ENCODE peak calls at places on chromosomes 2 and 18, in eight cellular contexts. One of them, this sample, is unnamed.

GRCh38 chr2:218217366-218218309 is 649 bp downstream of the ARPC2 start:
- DNase-seq in kidney: peak; percentile 89
- DNase-seq in K562: peak; percentile 36
- DNase-seq in SK-N-SH: peak; percentile 11
- DNase-seq in DND-41: peak; percentile 58
- DNase-seq in fibroblast of lung: no peak
- DNase-seq in astrocyte: no peak
- DNase-seq in neural progenitor cell: peak; percentile 60
- DNase-seq in this sample: no peak

GRCh38 chr2:137262600-137262999 is 497.3 kb downstream of the THSD7B start:
- DNase-seq in kidney: no peak
- DNase-seq in K562: no peak
- DNase-seq in SK-N-SH: no peak
- DNase-seq in DND-41: no peak
- DNase-seq in fibroblast of lung: no peak
- DNase-seq in astrocyte: no peak
- DNase-seq in neural progenitor cell: peak; percentile 35
- DNase-seq in this sample: no peak

GRCh38 chr2:221097568-221097915 is 474.6 kb downstream of the EPHA4 start:
- DNase-seq in kidney: no peak
- DNase-seq in K562: no peak
- DNase-seq in SK-N-SH: no peak
- DNase-seq in DND-41: no peak
- DNase-seq in fibroblast of lung: peak; percentile 62
- DNase-seq in astrocyte: peak; percentile 94
- DNase-seq in neural progenitor cell: no peak
- DNase-seq in this sample: no peak

GRCh38 chr2:10654069-10654468 is 35.7 kb downstream of the NOL10 start:
- DNase-seq in kidney: no peak
- DNase-seq in K562: no peak
- DNase-seq in SK-N-SH: no peak
- DNase-seq in DND-41: no peak
- DNase-seq in fibroblast of lung: peak; percentile 19
- DNase-seq in astrocyte: peak; percentile 71
- DNase-seq in neural progenitor cell: no peak
- DNase-seq in this sample: peak; percentile 59

GRCh38 chr2:115165529-115166109 is 723.2 kb downstream of the DPP10 start:
- DNase-seq in kidney: no peak
- DNase-seq in K562: peak; percentile 28
- DNase-seq in SK-N-SH: peak; percentile 34
- DNase-seq in DND-41: peak; percentile 5
- DNase-seq in fibroblast of lung: peak; percentile 41
- DNase-seq in astrocyte: peak; percentile 0
- DNase-seq in neural progenitor cell: peak; percentile 61
- DNase-seq in this sample: no peak

GRCh38 chr2:207148025-207148424 is 17.7 kb downstream of the KLF7 start:
- DNase-seq in kidney: no peak
- DNase-seq in K562: no peak
- DNase-seq in SK-N-SH: no peak
- DNase-seq in DND-41: no peak
- DNase-seq in fibroblast of lung: peak; percentile 54
- DNase-seq in astrocyte: peak; percentile 85
- DNase-seq in neural progenitor cell: no peak
- DNase-seq in this sample: peak; percentile 36

GRCh38 chr18:23982154-23983071 is 32.1 kb upstream of the TTC39C start:
- DNase-seq in kidney: peak; percentile 79
- DNase-seq in K562: no peak
- DNase-seq in SK-N-SH: peak; percentile 48
- DNase-seq in DND-41: no peak
- DNase-seq in fibroblast of lung: peak; percentile 76
- DNase-seq in astrocyte: peak; percentile 73
- DNase-seq in neural progenitor cell: peak; percentile 30
- DNase-seq in this sample: no peak

GRCh38 chr2:238900511-238900910 is 52.6 kb downstream of the TWIST2 start:
- DNase-seq in kidney: no peak
- DNase-seq in K562: no peak
- DNase-seq in SK-N-SH: no peak
- DNase-seq in DND-41: no peak
- DNase-seq in fibroblast of lung: no peak
- DNase-seq in astrocyte: no peak
- DNase-seq in neural progenitor cell: peak; percentile 52
- DNase-seq in this sample: no peak

GRCh38 chr2:178298785-178299212 is 104.5 kb downstream of the OSBPL6 start:
- DNase-seq in kidney: no peak
- DNase-seq in K562: no peak
- DNase-seq in SK-N-SH: no peak
- DNase-seq in DND-41: no peak
- DNase-seq in fibroblast of lung: peak; percentile 24
- DNase-seq in astrocyte: peak; percentile 45
- DNase-seq in neural progenitor cell: no peak
- DNase-seq in this sample: no peak

GRCh38 chr2:152421521-152422367 is 86.8 kb downstream of the FMNL2 start:
- DNase-seq in kidney: no peak
- DNase-seq in K562: peak; percentile 24
- DNase-seq in SK-N-SH: peak; percentile 41
- DNase-seq in DND-41: no peak
- DNase-seq in fibroblast of lung: peak; percentile 96
- DNase-seq in astrocyte: peak; percentile 99
- DNase-seq in neural progenitor cell: no peak
- DNase-seq in this sample: peak; percentile 88

GRCh38 chr18:34223164-34223892 is 1.4 kb downstream of the NOL4 start:
- DNase-seq in kidney: peak; percentile 74
- DNase-seq in K562: peak; percentile 1
- DNase-seq in SK-N-SH: peak; percentile 57
- DNase-seq in DND-41: no peak
- DNase-seq in fibroblast of lung: no peak
- DNase-seq in astrocyte: peak; percentile 2
- DNase-seq in neural progenitor cell: peak; percentile 65
- DNase-seq in this sample: no peak

GRCh38 chr2:45748239-45748638 is 96.8 kb downstream of the PRKCE start:
- DNase-seq in kidney: no peak
- DNase-seq in K562: no peak
- DNase-seq in SK-N-SH: peak; percentile 51
- DNase-seq in DND-41: no peak
- DNase-seq in fibroblast of lung: no peak
- DNase-seq in astrocyte: peak; percentile 13
- DNase-seq in neural progenitor cell: no peak
- DNase-seq in this sample: no peak

GRCh38 chr2:27708257-27708654 is 44.6 kb downstream of the SLC4A1AP start:
- DNase-seq in kidney: no peak
- DNase-seq in K562: no peak
- DNase-seq in SK-N-SH: no peak
- DNase-seq in DND-41: no peak
- DNase-seq in fibroblast of lung: no peak
- DNase-seq in astrocyte: no peak
- DNase-seq in neural progenitor cell: no peak
- DNase-seq in this sample: no peak

GRCh38 chr2:51734115-51734514 is 702.2 kb upstream of the NRXN1 start:
- DNase-seq in kidney: no peak
- DNase-seq in K562: no peak
- DNase-seq in SK-N-SH: no peak
- DNase-seq in DND-41: no peak
- DNase-seq in fibroblast of lung: peak; percentile 78
- DNase-seq in astrocyte: peak; percentile 12
- DNase-seq in neural progenitor cell: no peak
- DNase-seq in this sample: no peak

GRCh38 chr2:30770791-30771190 is 36.5 kb downstream of the CAPN13 start:
- DNase-seq in kidney: no peak
- DNase-seq in K562: no peak
- DNase-seq in SK-N-SH: peak; percentile 39
- DNase-seq in DND-41: no peak
- DNase-seq in fibroblast of lung: no peak
- DNase-seq in astrocyte: no peak
- DNase-seq in neural progenitor cell: no peak
- DNase-seq in this sample: no peak

GRCh38 chr2:240797914-240798313 is 22.1 kb downstream of the KIF1A start:
- DNase-seq in kidney: peak; percentile 44
- DNase-seq in K562: no peak
- DNase-seq in SK-N-SH: no peak
- DNase-seq in DND-41: no peak
- DNase-seq in fibroblast of lung: no peak
- DNase-seq in astrocyte: no peak
- DNase-seq in neural progenitor cell: no peak
- DNase-seq in this sample: no peak

GRCh38 chr2:121611730-121612705 is 37.2 kb downstream of the CLASP1 start:
- DNase-seq in kidney: no peak
- DNase-seq in K562: peak; percentile 53
- DNase-seq in SK-N-SH: no peak
- DNase-seq in DND-41: no peak
- DNase-seq in fibroblast of lung: no peak
- DNase-seq in astrocyte: no peak
- DNase-seq in neural progenitor cell: no peak
- DNase-seq in this sample: no peak

GRCh38 chr2:185219981-185220380 is 518.6 kb upstream of the FSIP2 start:
- DNase-seq in kidney: no peak
- DNase-seq in K562: no peak
- DNase-seq in SK-N-SH: peak; percentile 7
- DNase-seq in DND-41: no peak
- DNase-seq in fibroblast of lung: no peak
- DNase-seq in astrocyte: peak; percentile 7
- DNase-seq in neural progenitor cell: no peak
- DNase-seq in this sample: no peak

GRCh38 chr2:234355052-234355720 is 141.7 kb downstream of the ARL4C start:
- DNase-seq in kidney: no peak
- DNase-seq in K562: no peak
- DNase-seq in SK-N-SH: no peak
- DNase-seq in DND-41: peak; percentile 85
- DNase-seq in fibroblast of lung: no peak
- DNase-seq in astrocyte: no peak
- DNase-seq in neural progenitor cell: peak; percentile 51
- DNase-seq in this sample: no peak

GRCh38 chr2:38095996-38096861 is 20.3 kb upstream of the CYP1B1 start:
- DNase-seq in kidney: no peak
- DNase-seq in K562: no peak
- DNase-seq in SK-N-SH: no peak
- DNase-seq in DND-41: no peak
- DNase-seq in fibroblast of lung: no peak
- DNase-seq in astrocyte: no peak
- DNase-seq in neural progenitor cell: peak; percentile 7
- DNase-seq in this sample: no peak

GRCh38 chr18:2927745-2928144 is 80.9 kb downstream of the EMILIN2 start:
- DNase-seq in kidney: no peak
- DNase-seq in K562: no peak
- DNase-seq in SK-N-SH: no peak
- DNase-seq in DND-41: no peak
- DNase-seq in fibroblast of lung: no peak
- DNase-seq in astrocyte: no peak
- DNase-seq in neural progenitor cell: no peak
- DNase-seq in this sample: no peak

GRCh38 chr2:230326453-230327417 is at the start of gene SP140L:
- DNase-seq in kidney: peak; percentile 92
- DNase-seq in K562: peak; percentile 68
- DNase-seq in SK-N-SH: no peak
- DNase-seq in DND-41: peak; percentile 85
- DNase-seq in fibroblast of lung: peak; percentile 85
- DNase-seq in astrocyte: peak; percentile 75
- DNase-seq in neural progenitor cell: no peak
- DNase-seq in this sample: peak; percentile 7

GRCh38 chr18:11741505-11742145 is 52.6 kb downstream of the GNAL start:
- DNase-seq in kidney: no peak
- DNase-seq in K562: peak; percentile 35
- DNase-seq in SK-N-SH: peak; percentile 37
- DNase-seq in DND-41: no peak
- DNase-seq in fibroblast of lung: peak; percentile 3
- DNase-seq in astrocyte: no peak
- DNase-seq in neural progenitor cell: peak; percentile 34
- DNase-seq in this sample: peak; percentile 2

GRCh38 chr2:64945973-64946736 is 43.0 kb upstream of the SLC1A4 start:
- DNase-seq in kidney: no peak
- DNase-seq in K562: no peak
- DNase-seq in SK-N-SH: no peak
- DNase-seq in DND-41: peak; percentile 88
- DNase-seq in fibroblast of lung: no peak
- DNase-seq in astrocyte: no peak
- DNase-seq in neural progenitor cell: peak; percentile 5
- DNase-seq in this sample: no peak

GRCh38 chr2:202387608-202388342 is 11.6 kb downstream of the BMPR2 start:
- DNase-seq in kidney: no peak
- DNase-seq in K562: no peak
- DNase-seq in SK-N-SH: no peak
- DNase-seq in DND-41: no peak
- DNase-seq in fibroblast of lung: no peak
- DNase-seq in astrocyte: no peak
- DNase-seq in neural progenitor cell: no peak
- DNase-seq in this sample: no peak
- H3K9ac ChIP-seq in kidney: no peak overlapping the region
- H3K9ac ChIP-seq in K562: no peak overlapping the region
- H3K9ac ChIP-seq in SK-N-SH: no peak overlapping the region
- H3K9ac ChIP-seq in DND-41: no peak overlapping the region
- H3K9ac ChIP-seq in fibroblast of lung: no peak overlapping the region
- H3K9ac ChIP-seq in astrocyte: no peak overlapping the region
- H3K9ac ChIP-seq in neural progenitor cell: no peak overlapping the region
- H3K9ac ChIP-seq in this sample: no peak overlapping the region

GRCh38 chr2:35163948-35164347 is 1191.6 kb upstream of the CRIM1 start:
- DNase-seq in kidney: no peak
- DNase-seq in K562: no peak
- DNase-seq in SK-N-SH: no peak
- DNase-seq in DND-41: no peak
- DNase-seq in fibroblast of lung: no peak
- DNase-seq in astrocyte: no peak
- DNase-seq in neural progenitor cell: no peak
- DNase-seq in this sample: no peak
- H3K9ac ChIP-seq in kidney: no peak overlapping the region
- H3K9ac ChIP-seq in K562: no peak overlapping the region
- H3K9ac ChIP-seq in SK-N-SH: no peak overlapping the region
- H3K9ac ChIP-seq in DND-41: no peak overlapping the region
- H3K9ac ChIP-seq in fibroblast of lung: no peak overlapping the region
- H3K9ac ChIP-seq in astrocyte: no peak overlapping the region
- H3K9ac ChIP-seq in neural progenitor cell: no peak overlapping the region
- H3K9ac ChIP-seq in this sample: no peak overlapping the region

DNA sequence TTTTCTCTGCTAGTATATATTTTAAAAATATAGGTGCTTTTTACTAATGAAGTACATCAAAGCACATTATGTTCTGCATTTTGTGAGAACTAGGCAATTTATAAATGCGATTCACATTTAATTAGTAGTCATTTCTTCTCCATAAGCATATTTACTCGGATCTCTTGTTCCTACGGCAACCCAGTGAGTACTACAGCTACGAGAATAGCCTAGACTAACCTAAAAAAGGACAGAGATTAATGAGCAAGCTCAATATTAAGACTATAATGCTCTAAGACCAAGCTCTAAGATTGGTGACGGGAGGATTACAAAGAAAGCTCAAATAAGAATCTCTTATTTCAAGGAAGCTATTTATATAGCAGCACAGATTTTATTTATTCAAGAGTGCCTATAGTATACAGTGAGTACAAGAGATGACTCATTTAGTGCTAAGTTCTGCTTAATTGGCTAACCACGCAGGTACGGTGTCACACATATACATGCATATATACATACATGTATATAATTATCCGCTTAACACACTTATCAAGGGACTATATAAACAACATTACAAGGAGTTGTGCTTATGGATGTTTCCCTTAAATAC is 364.7 kb downstream of the GPD2 start:
- DNase-seq in kidney: no peak
- DNase-seq in K562: no peak
- DNase-seq in SK-N-SH: no peak
- DNase-seq in DND-41: no peak
- DNase-seq in fibroblast of lung: peak; percentile 18
- DNase-seq in astrocyte: no peak
- DNase-seq in neural progenitor cell: no peak
- DNase-seq in this sample: no peak
- H3K9ac ChIP-seq in kidney: no peak overlapping the region
- H3K9ac ChIP-seq in K562: no peak overlapping the region
- H3K9ac ChIP-seq in SK-N-SH: no peak overlapping the region
- H3K9ac ChIP-seq in DND-41: no peak overlapping the region
- H3K9ac ChIP-seq in fibroblast of lung: no peak overlapping the region
- H3K9ac ChIP-seq in astrocyte: peak overlapping the region; percentile 44
- H3K9ac ChIP-seq in neural progenitor cell: no peak overlapping the region
- H3K9ac ChIP-seq in this sample: no peak overlapping the region

GRCh38 chr2:168543037-168543436 is 87.0 kb downstream of the CERS6 start:
- DNase-seq in kidney: no peak
- DNase-seq in K562: no peak
- DNase-seq in SK-N-SH: no peak
- DNase-seq in DND-41: no peak
- DNase-seq in fibroblast of lung: no peak
- DNase-seq in astrocyte: no peak
- DNase-seq in neural progenitor cell: no peak
- DNase-seq in this sample: no peak
- H3K9ac ChIP-seq in kidney: no peak overlapping the region
- H3K9ac ChIP-seq in K562: no peak overlapping the region
- H3K9ac ChIP-seq in SK-N-SH: no peak overlapping the region
- H3K9ac ChIP-seq in DND-41: no peak overlapping the region
- H3K9ac ChIP-seq in fibroblast of lung: no peak overlapping the region
- H3K9ac ChIP-seq in astrocyte: no peak overlapping the region
- H3K9ac ChIP-seq in neural progenitor cell: no peak overlapping the region
- H3K9ac ChIP-seq in this sample: no peak overlapping the region